ENCODE peak calls at places on chromosomes 13 and 19, in five cellular contexts. W, X, R, K and G are unnamed samples.

GRCh38 chr19:53467138-53467502 is 413 bp upstream of the ZNF813 start:
- DNase-seq in K (peak; percentile 68), W (no peak), X (no peak), R (peak; percentile 53), G (no peak)

GRCh38 chr13:91133941-91134772 is 213.3 kb upstream of the MIR17HG start:
- DNase-seq in X (no peak), R (peak; percentile 76), W (peak; percentile 62), K (no peak), G (peak; percentile 70)

GRCh38 chr19:13044160-13044853 is 49.0 kb downstream of the NFIX start:
- DNase-seq in X (no peak), K (no peak), R (no peak), W (no peak), G (no peak)

GRCh38 chr19:19259741-19260140 is 13.4 kb downstream of the TM6SF2 start:
- DNase-seq in R (no peak), X (no peak), W (no peak), K (no peak), G (no peak)

GRCh38 chr13:47334173-47334572 is 437.3 kb upstream of the HTR2A start:
- DNase-seq in X (no peak), W (peak; percentile 10), K (no peak), R (no peak), G (no peak)

GRCh38 chr19:41698746-41699230 is 9.6 kb upstream of the CEACAM5 start:
- DNase-seq in W (no peak), R (peak; percentile 33), K (no peak), X (no peak), G (no peak)

GRCh38 chr13:100517135-100517534 is 71.5 kb downstream of the GGACT start:
- DNase-seq in R (peak; percentile 67), X (no peak), W (peak; percentile 82), K (no peak), G (no peak)

GRCh38 chr19:524062-524674 is 7.4 kb upstream of the CDC34 start:
- DNase-seq in K (no peak), W (no peak), R (no peak), X (no peak), G (no peak)

GRCh38 chr13:49443327-49443688 is 556 bp downstream of the CAB39L start:
- DNase-seq in K (no peak), W (no peak), R (no peak), X (no peak), G (peak; percentile 52)

GRCh38 chr13:85363504-85363903 is 435.7 kb downstream of the SLITRK6 start:
- DNase-seq in R (no peak), K (no peak), X (no peak), W (no peak), G (no peak)

GRCh38 chr13:52319876-52320275 is 86.1 kb downstream of the THSD1 start:
- DNase-seq in W (no peak), X (no peak), R (no peak), K (no peak), G (no peak)

GRCh38 chr13:52051400-52051799 is 26.9 kb downstream of the UTP14C start:
- DNase-seq in R (no peak), W (no peak), X (no peak), K (no peak), G (no peak)

GRCh38 chr19:6717441-6717971 is 2.9 kb downstream of the C3 start:
- DNase-seq in W (no peak), K (no peak), X (no peak), R (no peak), G (no peak)

GRCh38 chr19:19372656-19373416 is 32.6 kb upstream of the GATAD2A start:
- DNase-seq in R (peak; percentile 88), K (no peak), W (peak; percentile 52), X (no peak), G (no peak)

GRCh38 chr13:76148926-76149325 is 512.8 kb downstream of the LMO7 start:
- DNase-seq in W (no peak), K (no peak), X (no peak), R (no peak), G (peak; percentile 11)

GRCh38 chr13:89082623-89083022 is 1411.5 kb downstream of the SLITRK5 start:
- DNase-seq in K (no peak), R (no peak), X (no peak), W (no peak), G (no peak)

GRCh38 chr13:27044837-27045570 is 126.6 kb downstream of the USP12 start:
- DNase-seq in W (no peak), X (no peak), K (no peak), R (peak; percentile 74), G (no peak)

GRCh38 chr19:49502866-49503581 is 6.8 kb downstream of the RPS11 start:
- DNase-seq in W (peak; percentile 61), X (no peak), R (peak; percentile 68), K (no peak), G (peak; percentile 94)
- TF ChIP-seq CTCF in W (peak; percentile 87), X (peak; percentile 53), R (peak; percentile 76), K (peak; percentile 67), G (peak; percentile 69)

GRCh38 chr19:10913716-10914340 is 14.6 kb downstream of the YIPF2 start:
- DNase-seq in K (no peak), X (no peak), W (no peak), R (no peak), G (no peak)

GRCh38 chr19:10918359-10918758 is 10.1 kb downstream of the YIPF2 start:
- DNase-seq in R (no peak), K (no peak), X (no peak), W (no peak), G (no peak)

GRCh38 chr19:10915511-10916091 is 12.8 kb downstream of the YIPF2 start:
- DNase-seq in K (no peak), R (no peak), X (no peak), W (no peak), G (no peak)

GRCh38 chr19:10919352-10920287 is 8.8 kb downstream of the YIPF2 start:
- DNase-seq in W (peak; percentile 81), R (no peak), X (no peak), K (no peak), G (no peak)

DNA sequence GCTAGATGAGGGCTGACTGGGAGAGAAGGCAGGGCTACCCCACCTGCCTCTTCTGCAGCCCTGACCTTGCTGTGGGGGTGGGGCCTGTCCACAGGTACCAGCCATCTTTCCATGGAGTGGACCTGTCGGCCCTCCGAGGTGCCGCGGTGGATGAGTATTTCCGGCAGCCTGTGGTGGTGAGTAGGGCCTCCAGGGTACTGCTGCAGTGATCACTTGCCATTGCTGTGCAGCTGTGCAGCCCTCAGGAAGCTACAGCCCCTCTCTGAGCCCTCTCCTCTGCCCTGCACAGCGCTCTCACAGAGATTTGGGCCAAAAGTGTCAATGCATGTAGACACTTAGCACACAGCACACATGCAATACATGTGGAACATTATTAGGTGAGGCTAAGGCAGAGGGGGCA is 11.8 kb downstream of the YIPF2 start:
- DNase-seq in R (no peak), W (no peak), K (no peak), X (no peak), G (no peak)
- H3K36me3 ChIP-seq in R (peaks cover 80% of the 10 kb centered on the region), W (peaks cover 7% of the 10 kb centered on the region), K (peaks cover 33% of the 10 kb centered on the region), X (peaks cover 48% of the 10 kb centered on the region), G (peaks cover 25% of the 10 kb centered on the region)

DNA sequence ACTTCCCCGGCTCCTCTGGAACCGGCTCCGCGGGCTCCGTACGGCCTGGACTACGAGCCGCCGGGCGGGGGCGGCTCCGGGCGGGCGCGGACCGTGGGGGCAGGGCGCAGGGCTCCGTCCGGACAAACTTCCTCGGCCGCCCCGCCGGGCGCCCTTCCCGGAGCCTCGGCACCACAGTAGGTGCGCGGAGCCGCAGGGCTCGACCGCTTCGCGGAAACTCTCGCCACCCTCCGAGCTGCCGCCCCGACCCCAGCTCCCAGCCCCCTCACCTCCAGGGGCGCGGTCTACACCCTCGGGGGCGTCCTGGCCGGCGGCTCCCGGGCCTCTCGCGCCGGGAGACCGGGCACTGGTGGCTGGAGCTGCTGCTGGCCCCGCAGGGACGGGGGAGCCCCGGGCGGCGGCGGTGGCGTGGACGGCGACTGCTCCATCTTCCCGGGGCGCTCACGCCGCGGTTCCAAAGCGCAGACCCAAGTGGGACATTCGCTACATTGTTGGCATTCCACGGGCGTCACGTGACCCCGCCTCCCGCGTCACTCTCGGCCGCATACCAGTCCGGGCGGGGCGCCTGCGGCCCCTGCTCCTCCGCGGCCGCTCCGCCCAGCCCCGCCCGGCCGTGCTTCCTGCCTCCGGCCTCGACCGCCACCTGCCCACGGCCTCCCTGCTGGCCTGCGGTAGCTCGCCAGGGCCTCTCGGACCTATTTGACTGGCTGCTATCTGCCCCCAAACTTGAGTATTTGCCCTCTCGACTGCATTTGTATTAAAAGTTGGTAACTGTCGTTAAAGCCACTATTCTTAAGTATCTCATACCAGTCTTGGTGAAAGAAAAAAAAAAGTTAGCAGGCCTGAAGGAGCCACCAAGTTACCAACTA is at the start of gene LATS2:
- DNase-seq in W (peak; percentile 97), R (peak; percentile 95), X (peak; percentile 86), K (peak; percentile 98), G (peak; percentile 98)
- TF ChIP-seq CTCF in W (no peak), R (peak; percentile 9), X (no peak), K (peak; percentile 34), G (peak; percentile 29)

GRCh38 chr19:16338470-16339360 is 14.1 kb downstream of the KLF2 start:
- DNase-seq in W (peak; percentile 17), X (peak; percentile 60), K (no peak), R (peak; percentile 72), G (peak; percentile 91)
- H3K36me3 ChIP-seq in W (no peaks in the 10 kb centered on the region), X (no peaks in the 10 kb centered on the region), K (no peaks in the 10 kb centered on the region), R (no peaks in the 10 kb centered on the region), G (no peaks in the 10 kb centered on the region)

GRCh38 chr19:35112995-35113693 is 2.5 kb upstream of the FXYD3 start:
- DNase-seq in X (no peak), R (no peak), K (no peak), W (no peak), G (no peak)
- TF ChIP-seq CTCF in X (no peak), R (no peak), K (no peak), W (no peak), G (no peak)